ENCODE peak calls at places on chromosomes 12 and 14, in four cellular contexts. E is ovary, A is body of pancreas, L is amniotic stem cell. V is an unnamed sample.

GRCh38 chr12:104457746-104458644 is 1.2 kb downstream of the CHST11 start:
- DNase-seq in A (peak), L (no peak), E (peak), V (no peak)

GRCh38 chr14:68719634-68720384 is 73.1 kb downstream of the ZFP36L1 start:
- DNase-seq in E (no peak), A (no peak), L (no peak), V (no peak)

GRCh38 chr14:49641697-49642129 is 6.7 kb upstream of the DNAAF2 start:
- DNase-seq in E (no peak), A (peak), L (no peak), V (no peak)

GRCh38 chr14:56195727-56196126 is 77.5 kb downstream of the PELI2 start:
- DNase-seq in A (no peak), L (no peak), E (no peak), V (no peak)

GRCh38 chr12:21656931-21657335 is 709 bp downstream of the LDHB start:
- DNase-seq in L (peak), E (peak), A (peak), V (peak)

GRCh38 chr14:80212025-80212402 is 710 bp upstream of the DIO2 start:
- DNase-seq in E (no peak), A (no peak), L (no peak), V (no peak)

GRCh38 chr12:97134495-97134894 is 227.4 kb downstream of the NEDD1 start:
- DNase-seq in E (no peak), A (no peak), L (no peak), V (no peak)

GRCh38 chr14:56002876-56003625 is 115.2 kb upstream of the PELI2 start:
- DNase-seq in A (no peak), L (no peak), E (no peak), V (no peak)

GRCh38 chr14:23538049-23538718 is 13.4 kb downstream of the ZFHX2 start:
- DNase-seq in L (no peak), A (no peak), E (no peak), V (no peak)

GRCh38 chr12:70122804-70123203 is 120.4 kb upstream of the CNOT2 start:
- DNase-seq in E (no peak), A (no peak), L (no peak), V (no peak)

GRCh38 chr12:5417500-5417899 is 14.4 kb upstream of the NTF3 start:
- DNase-seq in L (no peak), A (no peak), E (no peak), V (no peak)